ENCODE peak calls at places on chromosomes 16 and 17, in five cellular contexts. One of them, this sample, is unnamed.

GRCh38 chr16:64397042-64397441 is 724.8 kb downstream of the CDH11 start:
- DNase-seq in Peyer's patch: no peak
- DNase-seq in body of pancreas: no peak
- DNase-seq in adrenal gland: no peak
- DNase-seq in IMR-90: peak; percentile 68
- DNase-seq in this sample: no peak

GRCh38 chr17:78040561-78041400 is 82.3 kb downstream of the TNRC6C start:
- DNase-seq in Peyer's patch: peak; percentile 52
- DNase-seq in body of pancreas: peak; percentile 51
- DNase-seq in adrenal gland: peak; percentile 35
- DNase-seq in IMR-90: peak; percentile 43
- DNase-seq in this sample: peak; percentile 45

GRCh38 chr17:77371117-77371887 is 230.5 kb downstream of the SEC14L1 start:
- DNase-seq in Peyer's patch: no peak
- DNase-seq in body of pancreas: no peak
- DNase-seq in adrenal gland: no peak
- DNase-seq in IMR-90: peak; percentile 50
- DNase-seq in this sample: no peak

GRCh38 chr17:5943991-5944390 is 126.2 kb upstream of the WSCD1 start:
- DNase-seq in Peyer's patch: no peak
- DNase-seq in body of pancreas: no peak
- DNase-seq in adrenal gland: no peak
- DNase-seq in IMR-90: no peak
- DNase-seq in this sample: no peak

GRCh38 chr17:1976000-1976682 is 49.0 kb downstream of the RTN4RL1 start:
- DNase-seq in Peyer's patch: no peak
- DNase-seq in body of pancreas: no peak
- DNase-seq in adrenal gland: no peak
- DNase-seq in IMR-90: no peak
- DNase-seq in this sample: no peak

GRCh38 chr17:2023692-2024571 is 1.2 kb downstream of the RTN4RL1 start:
- DNase-seq in Peyer's patch: peak; percentile 64
- DNase-seq in body of pancreas: peak; percentile 73
- DNase-seq in adrenal gland: peak; percentile 73
- DNase-seq in IMR-90: peak; percentile 41
- DNase-seq in this sample: peak; percentile 40

GRCh38 chr17:74528491-74529199 is 2.6 kb downstream of the CD300LB start:
- DNase-seq in Peyer's patch: peak; percentile 53
- DNase-seq in body of pancreas: no peak
- DNase-seq in adrenal gland: peak; percentile 26
- DNase-seq in IMR-90: no peak
- DNase-seq in this sample: no peak

GRCh38 chr16:72073831-72074230 is 10.8 kb downstream of the HPR start:
- DNase-seq in Peyer's patch: no peak
- DNase-seq in body of pancreas: peak; percentile 11
- DNase-seq in adrenal gland: no peak
- DNase-seq in IMR-90: no peak
- DNase-seq in this sample: no peak

GRCh38 chr17:34412965-34413441 is 50.0 kb upstream of the CCL1 start:
- DNase-seq in Peyer's patch: no peak
- DNase-seq in body of pancreas: no peak
- DNase-seq in adrenal gland: no peak
- DNase-seq in IMR-90: peak; percentile 22
- DNase-seq in this sample: no peak

GRCh38 chr17:36858119-36859002 is 78.9 kb upstream of the LHX1 start:
- DNase-seq in Peyer's patch: no peak
- DNase-seq in body of pancreas: no peak
- DNase-seq in adrenal gland: no peak
- DNase-seq in IMR-90: no peak
- DNase-seq in this sample: no peak

GRCh38 chr16:66199189-66199588 is 167.3 kb upstream of the CDH5 start:
- DNase-seq in Peyer's patch: no peak
- DNase-seq in body of pancreas: no peak
- DNase-seq in adrenal gland: no peak
- DNase-seq in IMR-90: peak; percentile 28
- DNase-seq in this sample: no peak

GRCh38 chr16:9666834-9667480 is 515.3 kb downstream of the GRIN2A start:
- DNase-seq in Peyer's patch: no peak
- DNase-seq in body of pancreas: no peak
- DNase-seq in adrenal gland: no peak
- DNase-seq in IMR-90: no peak
- DNase-seq in this sample: no peak

GRCh38 chr17:30291571-30292489 is at the start of gene BLMH:
- DNase-seq in Peyer's patch: peak; percentile 89
- DNase-seq in body of pancreas: peak; percentile 83
- DNase-seq in adrenal gland: peak; percentile 84
- DNase-seq in IMR-90: peak; percentile 77
- DNase-seq in this sample: peak; percentile 82

GRCh38 chr17:30290077-30290476 is 1.7 kb downstream of the BLMH start:
- DNase-seq in Peyer's patch: no peak
- DNase-seq in body of pancreas: no peak
- DNase-seq in adrenal gland: no peak
- DNase-seq in IMR-90: no peak
- DNase-seq in this sample: no peak

GRCh38 chr17:30292490-30292858 is 730 bp upstream of the BLMH start:
- DNase-seq in Peyer's patch: no peak
- DNase-seq in body of pancreas: no peak
- DNase-seq in adrenal gland: no peak
- DNase-seq in IMR-90: no peak
- DNase-seq in this sample: no peak

GRCh38 chr17:30296499-30297038 is 4.8 kb upstream of the BLMH start:
- DNase-seq in Peyer's patch: no peak
- DNase-seq in body of pancreas: no peak
- DNase-seq in adrenal gland: no peak
- DNase-seq in IMR-90: no peak
- DNase-seq in this sample: no peak

GRCh38 chr17:30290696-30291570 is 811 bp downstream of the BLMH start:
- DNase-seq in Peyer's patch: peak; percentile 66
- DNase-seq in body of pancreas: peak; percentile 70
- DNase-seq in adrenal gland: peak; percentile 25
- DNase-seq in IMR-90: peak; percentile 21
- DNase-seq in this sample: peak; percentile 43
- TF ChIP-seq POLR2A in Peyer's patch: no peak
- TF ChIP-seq POLR2A in body of pancreas: no peak
- TF ChIP-seq POLR2A in adrenal gland: no peak
- TF ChIP-seq POLR2A in IMR-90: no peak
- TF ChIP-seq POLR2A in this sample: no peak

DNA sequence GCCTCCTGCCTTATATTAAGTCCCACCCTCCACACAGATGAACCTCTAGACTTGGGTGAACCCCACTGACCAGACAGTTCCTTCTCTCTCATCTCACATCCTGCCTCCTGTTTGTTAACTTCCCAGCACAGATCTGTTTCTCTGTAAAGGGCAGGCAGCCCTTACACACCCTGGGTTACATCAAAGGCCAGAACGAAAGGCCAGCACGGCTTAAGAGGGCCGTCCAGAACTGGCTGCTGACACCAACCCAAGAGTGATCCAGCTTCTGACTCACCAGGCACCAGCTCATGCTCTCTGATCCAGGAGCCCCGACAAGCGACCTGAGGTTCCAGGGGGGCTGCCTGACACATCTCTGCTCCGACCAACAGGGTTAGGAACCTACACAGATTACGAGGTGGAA is 86.9 kb downstream of the MRM3 start:
- DNase-seq in Peyer's patch: peak; percentile 66
- DNase-seq in body of pancreas: peak; percentile 31
- DNase-seq in adrenal gland: no peak
- DNase-seq in IMR-90: peak; percentile 68
- DNase-seq in this sample: no peak
- H3K4me3 ChIP-seq in Peyer's patch: no peak overlapping the region
- H3K4me3 ChIP-seq in body of pancreas: no peak overlapping the region
- H3K4me3 ChIP-seq in adrenal gland: no peak overlapping the region
- H3K4me3 ChIP-seq in IMR-90: no peak overlapping the region
- H3K4me3 ChIP-seq in this sample: no peak overlapping the region

GRCh38 chr16:56946767-56947603 is 14.8 kb upstream of the CETP start:
- DNase-seq in Peyer's patch: peak; percentile 64
- DNase-seq in body of pancreas: peak; percentile 57
- DNase-seq in adrenal gland: no peak
- DNase-seq in IMR-90: no peak
- DNase-seq in this sample: no peak
- TF ChIP-seq POLR2A in Peyer's patch: no peak
- TF ChIP-seq POLR2A in body of pancreas: peak; percentile 35
- TF ChIP-seq POLR2A in adrenal gland: no peak
- TF ChIP-seq POLR2A in IMR-90: no peak
- TF ChIP-seq POLR2A in this sample: no peak

DNA sequence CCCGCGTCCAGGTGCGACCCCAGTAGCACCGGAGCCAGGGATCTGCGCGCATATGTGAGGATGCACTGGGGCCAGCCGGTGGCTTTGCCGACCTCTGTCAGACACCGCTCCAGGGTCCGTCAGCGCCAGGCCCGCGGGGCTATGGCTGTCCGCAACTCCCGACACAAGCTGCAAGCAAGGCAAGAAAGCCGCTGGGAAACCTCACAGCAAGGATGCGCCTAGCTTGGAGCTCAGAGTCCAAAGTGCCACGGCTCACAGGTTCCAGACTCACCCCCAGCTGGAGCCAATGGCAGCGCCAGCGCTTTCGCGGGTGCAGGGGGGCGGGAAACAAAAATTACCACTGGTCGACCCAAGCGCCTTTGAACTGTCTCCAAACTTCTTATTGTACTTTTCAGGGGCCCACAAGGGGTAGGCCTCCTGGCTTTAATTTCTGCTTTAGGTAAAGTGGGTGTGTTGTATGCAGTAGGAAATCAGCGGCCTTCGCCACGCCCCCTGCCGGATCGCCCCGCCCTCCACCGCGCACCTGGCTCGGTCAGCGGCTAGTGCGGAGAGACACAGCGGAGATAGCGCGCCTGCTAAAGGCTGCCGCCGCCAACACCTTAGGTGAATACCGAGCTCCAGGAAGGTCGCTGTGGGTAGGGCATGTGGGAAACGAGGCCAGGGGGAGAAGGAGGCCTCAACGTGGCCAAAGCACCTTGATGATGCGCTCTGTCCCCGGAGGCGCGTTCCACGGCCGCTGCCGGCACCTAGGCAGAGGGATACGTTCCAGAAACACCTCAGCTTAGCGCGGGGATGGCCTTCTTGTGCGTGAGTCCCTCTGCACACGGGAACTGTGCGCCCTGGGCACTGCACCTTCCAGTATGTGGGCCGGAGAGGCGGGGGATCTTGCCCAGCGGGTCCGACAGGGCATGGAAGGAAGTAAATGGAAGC is 61.1 kb upstream of the RBL2 start:
- DNase-seq in Peyer's patch: peak; percentile 86
- DNase-seq in body of pancreas: peak; percentile 89
- DNase-seq in adrenal gland: no peak
- DNase-seq in IMR-90: no peak
- DNase-seq in this sample: peak; percentile 36
- H3K4me3 ChIP-seq in Peyer's patch: peak overlapping the region; percentile 45
- H3K4me3 ChIP-seq in body of pancreas: peak overlapping the region; percentile 19
- H3K4me3 ChIP-seq in adrenal gland: no peak overlapping the region
- H3K4me3 ChIP-seq in IMR-90: no peak overlapping the region
- H3K4me3 ChIP-seq in this sample: no peak overlapping the region

GRCh38 chr17:47830991-47831933 is at the start of the genes LRRC46 and MRPL10:
- DNase-seq in Peyer's patch: peak; percentile 96
- DNase-seq in body of pancreas: peak; percentile 94
- DNase-seq in adrenal gland: peak; percentile 94
- DNase-seq in IMR-90: peak; percentile 90
- DNase-seq in this sample: peak; percentile 93
- TF ChIP-seq POLR2A in Peyer's patch: peak; percentile 86
- TF ChIP-seq POLR2A in body of pancreas: peak; percentile 82
- TF ChIP-seq POLR2A in adrenal gland: peak; percentile 42
- TF ChIP-seq POLR2A in IMR-90: peak; percentile 93
- TF ChIP-seq POLR2A in this sample: no peak

GRCh38 chr16:704552-705380 is 835 bp downstream of the FBXL16 start:
- DNase-seq in Peyer's patch: no peak
- DNase-seq in body of pancreas: no peak
- DNase-seq in adrenal gland: no peak
- DNase-seq in IMR-90: no peak
- DNase-seq in this sample: no peak
- H3K4me3 ChIP-seq in Peyer's patch: no peak overlapping the region
- H3K4me3 ChIP-seq in body of pancreas: no peak overlapping the region
- H3K4me3 ChIP-seq in adrenal gland: no peak overlapping the region
- H3K4me3 ChIP-seq in IMR-90: no peak overlapping the region
- H3K4me3 ChIP-seq in this sample: no peak overlapping the region

GRCh38 chr16:29107299-29107698 is 122.4 kb downstream of the LAT start:
- DNase-seq in Peyer's patch: no peak
- DNase-seq in body of pancreas: no peak
- DNase-seq in adrenal gland: no peak
- DNase-seq in IMR-90: no peak
- DNase-seq in this sample: no peak
- TF ChIP-seq POLR2A in Peyer's patch: no peak
- TF ChIP-seq POLR2A in body of pancreas: no peak
- TF ChIP-seq POLR2A in adrenal gland: no peak
- TF ChIP-seq POLR2A in IMR-90: no peak
- TF ChIP-seq POLR2A in this sample: no peak

GRCh38 chr16:610513-611381 is 20.0 kb upstream of the WFIKKN1 start:
- DNase-seq in Peyer's patch: peak; percentile 68
- DNase-seq in body of pancreas: peak; percentile 81
- DNase-seq in adrenal gland: peak; percentile 50
- DNase-seq in IMR-90: no peak
- DNase-seq in this sample: peak; percentile 64
- H3K4me3 ChIP-seq in Peyer's patch: no peak overlapping the region
- H3K4me3 ChIP-seq in body of pancreas: no peak overlapping the region
- H3K4me3 ChIP-seq in adrenal gland: no peak overlapping the region
- H3K4me3 ChIP-seq in IMR-90: no peak overlapping the region
- H3K4me3 ChIP-seq in this sample: no peak overlapping the region

GRCh38 chr17:46940692-46941404 is 17.9 kb downstream of the GOSR2 start:
- DNase-seq in Peyer's patch: peak; percentile 89
- DNase-seq in body of pancreas: peak; percentile 87
- DNase-seq in adrenal gland: peak; percentile 78
- DNase-seq in IMR-90: peak; percentile 60
- DNase-seq in this sample: peak; percentile 66

GRCh38 chr17:46942441-46943217 is 19.7 kb downstream of the GOSR2 start:
- DNase-seq in Peyer's patch: peak; percentile 83
- DNase-seq in body of pancreas: peak; percentile 72
- DNase-seq in adrenal gland: peak; percentile 49
- DNase-seq in IMR-90: peak; percentile 75
- DNase-seq in this sample: peak; percentile 49

GRCh38 chr17:46943218-46943510 is 20.2 kb downstream of the GOSR2 start:
- DNase-seq in Peyer's patch: no peak
- DNase-seq in body of pancreas: no peak
- DNase-seq in adrenal gland: no peak
- DNase-seq in IMR-90: no peak
- DNase-seq in this sample: no peak

GRCh38 chr17:46944931-46945330 is 22.0 kb downstream of the GOSR2 start:
- DNase-seq in Peyer's patch: no peak
- DNase-seq in body of pancreas: no peak
- DNase-seq in adrenal gland: no peak
- DNase-seq in IMR-90: no peak
- DNase-seq in this sample: no peak

GRCh38 chr17:46943511-46944393 is 20.8 kb downstream of the GOSR2 start:
- DNase-seq in Peyer's patch: no peak
- DNase-seq in body of pancreas: peak; percentile 44
- DNase-seq in adrenal gland: no peak
- DNase-seq in IMR-90: peak; percentile 36
- DNase-seq in this sample: peak; percentile 31
- TF ChIP-seq POLR2A in Peyer's patch: no peak
- TF ChIP-seq POLR2A in body of pancreas: no peak
- TF ChIP-seq POLR2A in adrenal gland: no peak
- TF ChIP-seq POLR2A in IMR-90: no peak
- TF ChIP-seq POLR2A in this sample: no peak

GRCh38 chr16:10866196-10866976 is 10.6 kb upstream of the CIITA start:
- DNase-seq in Peyer's patch: no peak
- DNase-seq in body of pancreas: no peak
- DNase-seq in adrenal gland: no peak
- DNase-seq in IMR-90: no peak
- DNase-seq in this sample: peak; percentile 40
- H3K4me3 ChIP-seq in Peyer's patch: peak overlapping the region; percentile 16
- H3K4me3 ChIP-seq in body of pancreas: no peak overlapping the region
- H3K4me3 ChIP-seq in adrenal gland: no peak overlapping the region
- H3K4me3 ChIP-seq in IMR-90: no peak overlapping the region
- H3K4me3 ChIP-seq in this sample: no peak overlapping the region